ENCODE peak calls at places on chromosomes 6 and 20, in six cellular contexts. M is astrocyte of the spinal cord, R is hepatocyte, V is GM12864, T is fibroblast of mammary gland, I is mammary epithelial cell. D is an unnamed sample.

GRCh38 chr6:130355572-130355971 is 10.2 kb upstream of the TMEM200A start:
- DNase-seq in V (no peak), M (no peak), I (no peak), T (no peak), R (no peak), D (no peak)

GRCh38 chr20:22511943-22512910 is 72.1 kb downstream of the FOXA2 start:
- DNase-seq in T (no peak), I (no peak), M (no peak), R (peak; percentile 84), V (no peak), D (peak; percentile 50)

GRCh38 chr20:4171538-4172116 is 156.3 kb upstream of the RNF24 start:
- DNase-seq in T (no peak), I (no peak), R (peak; percentile 82), V (no peak), M (peak; percentile 35), D (no peak)

GRCh38 chr6:28008053-28008452 is 51.0 kb downstream of the OR2B6 start:
- DNase-seq in I (no peak), R (no peak), M (no peak), V (no peak), T (no peak), D (no peak)

GRCh38 chr20:11333634-11334033 is 584.1 kb upstream of the BTBD3 start:
- DNase-seq in I (no peak), M (no peak), T (no peak), V (no peak), R (no peak), D (no peak)

GRCh38 chr6:90496617-90497016 is 90.3 kb downstream of the MAP3K7 start:
- DNase-seq in R (no peak), T (no peak), V (no peak), I (no peak), M (no peak), D (no peak)

GRCh38 chr6:149107973-149108372 is 209.5 kb upstream of the TAB2 start:
- DNase-seq in R (no peak), V (no peak), T (no peak), I (no peak), M (no peak), D (no peak)

GRCh38 chr6:154613137-154613676 is 102.7 kb upstream of the CNKSR3 start:
- DNase-seq in M (peak; percentile 78), V (no peak), R (peak; percentile 75), T (peak; percentile 77), I (peak; percentile 92), D (peak; percentile 90)

GRCh38 chr20:53662595-53662994 is 69.0 kb upstream of the ZNF217 start:
- DNase-seq in V (no peak), R (no peak), M (no peak), I (no peak), T (no peak), D (no peak)

GRCh38 chr6:44957151-44957550 is 371.0 kb upstream of the RUNX2 start:
- DNase-seq in V (no peak), R (no peak), I (no peak), T (no peak), M (no peak), D (no peak)

GRCh38 chr20:34579191-34579661 is 20.7 kb downstream of the MAP1LC3A start:
- DNase-seq in T (peak; percentile 83), M (peak; percentile 82), V (no peak), I (peak; percentile 94), R (peak; percentile 83), D (peak; percentile 98)

GRCh38 chr6:57342148-57342669 is 24.8 kb downstream of the PRIM2 start:
- DNase-seq in T (no peak), I (no peak), R (no peak), V (no peak), M (no peak), D (no peak)

GRCh38 chr6:89695667-89696066 is 57.1 kb upstream of the LYRM2 start:
- DNase-seq in T (no peak), I (no peak), V (no peak), M (no peak), R (no peak), D (no peak)

GRCh38 chr6:46507426-46507825 is 16.2 kb upstream of the RCAN2 start:
- DNase-seq in M (no peak), V (no peak), T (no peak), I (no peak), R (no peak), D (peak; percentile 42)

GRCh38 chr6:129345890-129346289 is 364.1 kb downstream of the ARHGAP18 start:
- DNase-seq in R (no peak), V (no peak), I (peak; percentile 46), T (peak; percentile 89), M (peak; percentile 59), D (peak; percentile 71)

GRCh38 chr20:47456952-47457724 is 44.5 kb upstream of the NCOA3 start:
- DNase-seq in V (no peak), T (peak; percentile 94), I (peak; percentile 87), R (no peak), M (peak; percentile 69), D (peak; percentile 77)

GRCh38 chr20:22577515-22578220 is 6.7 kb downstream of the FOXA2 start:
- DNase-seq in V (no peak), M (no peak), T (no peak), I (no peak), R (peak; percentile 57), D (no peak)

GRCh38 chr6:62775427-62776022 is 435.7 kb upstream of the FKBP1C start:
- DNase-seq in R (peak; percentile 51), I (peak; percentile 1), T (peak; percentile 6), M (no peak), V (no peak), D (peak; percentile 28)

GRCh38 chr20:19833395-19833794 is 75.3 kb downstream of the RIN2 start:
- DNase-seq in M (no peak), I (no peak), V (no peak), R (no peak), T (no peak), D (no peak)

GRCh38 chr20:54061106-54061881 is 9.1 kb downstream of the BCAS1 start:
- DNase-seq in I (peak; percentile 64), R (no peak), V (no peak), M (no peak), T (peak; percentile 74), D (peak; percentile 80)

GRCh38 chr20:19699132-19699971 is 58.7 kb upstream of the RIN2 start:
- DNase-seq in T (peak; percentile 71), M (peak; percentile 75), V (no peak), I (peak; percentile 71), R (peak; percentile 22), D (peak; percentile 53)

GRCh38 chr20:39429716-39430115 is 467.6 kb downstream of the DHX35 start:
- DNase-seq in V (no peak), R (peak; percentile 27), M (no peak), T (peak; percentile 19), I (no peak), D (peak; percentile 1)

GRCh38 chr6:45212976-45213375 is 115.2 kb upstream of the RUNX2 start:
- DNase-seq in R (no peak), T (no peak), V (no peak), I (peak; percentile 2), M (no peak), D (peak; percentile 33)

DNA sequence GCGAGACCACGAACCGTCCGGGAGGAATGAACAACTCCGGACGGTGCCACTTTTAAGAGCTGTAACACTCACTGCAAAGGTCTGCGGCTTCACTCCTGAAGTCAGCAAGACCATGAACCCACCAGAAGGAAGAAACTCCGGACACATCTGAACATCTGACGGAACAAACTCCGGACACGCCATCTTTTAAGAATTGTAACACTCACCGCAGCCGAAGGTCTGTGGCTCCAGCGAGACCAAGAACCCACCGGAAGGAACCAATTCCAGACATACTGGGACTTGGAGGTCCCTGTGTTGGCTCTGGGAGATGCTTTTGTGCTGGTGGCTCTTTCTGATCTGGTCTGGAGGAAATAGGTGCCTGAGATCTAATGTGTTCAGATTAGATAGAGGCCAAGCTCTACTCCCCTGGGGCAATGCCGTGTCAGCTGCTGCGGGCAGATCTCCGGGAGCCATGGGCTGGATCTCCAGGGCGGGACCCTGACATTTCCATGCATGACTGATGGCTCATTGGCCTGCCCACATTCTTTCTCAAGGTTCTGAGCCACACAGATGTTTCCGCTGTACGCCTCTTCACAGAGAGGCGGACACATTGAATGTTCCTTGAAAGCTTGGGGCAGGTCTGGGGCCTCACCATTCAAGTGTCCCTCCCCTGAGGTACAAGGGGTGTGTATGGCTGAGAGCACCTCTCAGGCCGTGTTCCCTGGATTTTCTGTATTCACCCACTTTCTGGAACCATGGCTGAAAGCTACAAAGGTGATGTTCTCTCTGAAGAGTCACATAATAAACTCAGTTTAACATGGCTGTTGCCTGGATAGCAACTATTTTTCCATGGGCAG is 29.3 kb downstream of the GMPR start:
- DNase-seq in I (no peak), T (no peak), R (no peak), V (no peak), M (no peak), D (no peak)
- H3K4me3 ChIP-seq in I (no peak overlapping the region), T (no peak overlapping the region), R (no peak overlapping the region), V (no peak overlapping the region), M (no peak overlapping the region), D (no peak overlapping the region)

DNA sequence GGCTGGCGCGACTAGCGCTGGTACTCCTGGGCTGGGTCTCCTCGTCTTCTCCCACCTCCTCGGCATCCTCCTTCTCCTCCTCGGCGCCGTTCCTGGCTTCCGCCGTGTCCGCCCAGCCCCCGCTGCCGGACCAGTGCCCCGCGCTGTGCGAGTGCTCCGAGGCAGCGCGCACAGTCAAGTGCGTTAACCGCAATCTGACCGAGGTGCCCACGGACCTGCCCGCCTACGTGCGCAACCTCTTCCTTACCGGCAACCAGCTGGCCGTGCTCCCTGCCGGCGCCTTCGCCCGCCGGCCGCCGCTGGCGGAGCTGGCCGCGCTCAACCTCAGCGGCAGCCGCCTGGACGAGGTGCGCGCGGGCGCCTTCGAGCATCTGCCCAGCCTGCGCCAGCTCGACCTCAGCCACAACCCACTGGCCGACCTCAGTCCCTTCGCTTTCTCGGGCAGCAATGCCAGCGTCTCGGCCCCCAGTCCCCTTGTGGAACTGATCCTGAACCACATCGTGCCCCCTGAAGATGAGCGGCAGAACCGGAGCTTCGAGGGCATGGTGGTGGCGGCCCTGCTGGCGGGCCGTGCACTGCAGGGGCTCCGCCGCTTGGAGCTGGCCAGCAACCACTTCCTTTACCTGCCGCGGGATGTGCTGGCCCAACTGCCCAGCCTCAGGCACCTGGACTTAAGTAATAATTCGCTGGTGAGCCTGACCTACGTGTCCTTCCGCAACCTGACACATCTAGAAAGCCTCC is 1.6 kb downstream of the TPBG start:
- DNase-seq in I (peak; percentile 73), V (no peak), M (peak; percentile 53), T (no peak), R (peak; percentile 61), D (peak; percentile 65)
- H3K4me3 ChIP-seq in I (peak overlapping the region; percentile 72), V (peak overlapping the region; percentile 49), M (peak overlapping the region; percentile 87), T (peak overlapping the region; percentile 79), R (peak overlapping the region; percentile 91), D (peak overlapping the region; percentile 76)

GRCh38 chr20:63624486-63624885 is 2.4 kb downstream of the GMEB2 start:
- DNase-seq in V (no peak), I (no peak), R (peak; percentile 46), T (peak; percentile 46), M (peak; percentile 37), D (no peak)
- H3K4me3 ChIP-seq in V (no peak overlapping the region), I (no peak overlapping the region), R (no peak overlapping the region), T (no peak overlapping the region), M (no peak overlapping the region), D (no peak overlapping the region)

DNA sequence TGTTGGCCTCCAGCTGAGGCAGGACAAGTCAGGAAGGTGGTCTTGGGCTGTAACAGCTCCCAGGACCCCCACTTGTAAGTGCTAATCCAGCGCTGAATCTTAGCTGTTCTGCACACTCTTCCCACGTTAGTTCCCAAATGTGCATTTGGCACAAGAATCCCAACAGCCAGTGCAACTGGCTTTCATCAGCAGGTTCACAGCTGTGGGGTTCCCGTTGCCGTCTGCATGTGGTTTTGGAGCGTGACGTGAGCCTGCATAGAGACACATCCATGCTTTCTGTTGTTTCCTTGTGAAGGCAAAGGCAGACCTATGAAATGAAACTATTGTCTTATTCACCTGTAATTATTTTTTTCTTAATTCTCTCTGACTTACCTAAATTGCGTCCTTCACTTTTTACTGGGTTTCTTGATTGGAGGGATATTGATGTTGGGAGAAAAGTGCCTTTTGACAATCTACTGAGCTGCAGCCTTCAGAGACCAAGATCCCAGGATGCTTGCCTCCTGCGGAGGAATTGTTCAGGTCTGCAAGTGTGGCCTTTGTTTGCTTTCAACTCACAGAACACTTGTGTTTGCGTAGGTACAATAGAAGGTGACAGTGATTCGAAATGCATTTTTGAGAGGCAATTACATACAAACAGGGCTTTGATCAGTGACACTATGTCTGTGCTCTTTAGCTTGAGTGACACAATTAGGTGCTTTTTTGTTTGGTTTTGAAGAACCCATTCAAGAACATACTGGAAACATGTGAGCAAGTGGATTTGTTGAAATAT is 600.4 kb downstream of the QKI start:
- DNase-seq in I (no peak), M (no peak), V (no peak), T (no peak), R (no peak), D (no peak)
- H3K4me3 ChIP-seq in I (no peak overlapping the region), M (no peak overlapping the region), V (no peak overlapping the region), T (no peak overlapping the region), R (no peak overlapping the region), D (no peak overlapping the region)

D was measured in epithelial cell of esophagus.